ENCODE peak calls at places on chromosomes 4 and X, in six cellular contexts. One of them, this sample, is unnamed.
A peak's percentile ranks its signal among the peaks of the same experiment; 100 is the strongest.

GRCh38 chrX:1545776-1546408 is 8.9 kb upstream of the P2RY8 start:
- DNase-seq in HTR-8/SVneo: no peak
- DNase-seq in NCI-H1092: no peak
- DNase-seq in astrocyte of the spinal cord: no peak
- DNase-seq in NCI-H1930: no peak
- DNase-seq in hepatic stellate cell: no peak
- DNase-seq in this sample: no peak

GRCh38 chr4:81758865-81759264 is 287.2 kb upstream of the RASGEF1B start:
- DNase-seq in hepatic stellate cell: no peak
- DNase-seq in HTR-8/SVneo: no peak
- DNase-seq in NCI-H1930: no peak
- DNase-seq in astrocyte of the spinal cord: no peak
- DNase-seq in NCI-H1092: no peak
- DNase-seq in this sample: no peak

GRCh38 chr4:2977116-2978097 is 14.0 kb downstream of the GRK4 start:
- DNase-seq in NCI-H1092: no peak
- DNase-seq in astrocyte of the spinal cord: peak; percentile 42
- DNase-seq in hepatic stellate cell: peak; percentile 47
- DNase-seq in HTR-8/SVneo: no peak
- DNase-seq in NCI-H1930: no peak
- DNase-seq in this sample: peak; percentile 63

GRCh38 chr4:122612540-122612939 is 8.3 kb downstream of the IL21 start:
- DNase-seq in NCI-H1930: no peak
- DNase-seq in astrocyte of the spinal cord: no peak
- DNase-seq in hepatic stellate cell: no peak
- DNase-seq in NCI-H1092: no peak
- DNase-seq in HTR-8/SVneo: no peak
- DNase-seq in this sample: no peak

GRCh38 chr4:22021116-22021515 is 72.5 kb upstream of the KCNIP4 start:
- DNase-seq in NCI-H1930: no peak
- DNase-seq in hepatic stellate cell: no peak
- DNase-seq in HTR-8/SVneo: no peak
- DNase-seq in NCI-H1092: no peak
- DNase-seq in astrocyte of the spinal cord: no peak
- DNase-seq in this sample: no peak

GRCh38 chrX:150958177-150958576 is 25.0 kb upstream of the HMGB3 start:
- DNase-seq in hepatic stellate cell: no peak
- DNase-seq in astrocyte of the spinal cord: no peak
- DNase-seq in NCI-H1930: no peak
- DNase-seq in NCI-H1092: no peak
- DNase-seq in HTR-8/SVneo: no peak
- DNase-seq in this sample: no peak

GRCh38 chrX:146614693-146615524 is 194.7 kb upstream of the CXorf51B start:
- DNase-seq in HTR-8/SVneo: no peak
- DNase-seq in hepatic stellate cell: no peak
- DNase-seq in NCI-H1930: no peak
- DNase-seq in NCI-H1092: no peak
- DNase-seq in astrocyte of the spinal cord: no peak
- DNase-seq in this sample: no peak

GRCh38 chr4:88659890-88660208 is 37.8 kb downstream of the NAP1L5 start:
- DNase-seq in hepatic stellate cell: no peak
- DNase-seq in HTR-8/SVneo: no peak
- DNase-seq in NCI-H1930: no peak
- DNase-seq in NCI-H1092: no peak
- DNase-seq in astrocyte of the spinal cord: no peak
- DNase-seq in this sample: no peak

GRCh38 chr4:95061220-95061619 is 303.5 kb downstream of the BMPR1B start:
- DNase-seq in NCI-H1930: no peak
- DNase-seq in astrocyte of the spinal cord: peak; percentile 42
- DNase-seq in NCI-H1092: no peak
- DNase-seq in HTR-8/SVneo: no peak
- DNase-seq in hepatic stellate cell: no peak
- DNase-seq in this sample: no peak

GRCh38 chrX:10882484-10882883 is 228.6 kb upstream of the HCCS start:
- DNase-seq in HTR-8/SVneo: no peak
- DNase-seq in astrocyte of the spinal cord: no peak
- DNase-seq in NCI-H1930: no peak
- DNase-seq in hepatic stellate cell: no peak
- DNase-seq in NCI-H1092: no peak
- DNase-seq in this sample: no peak

GRCh38 chr4:40915318-40916217 is 165.8 kb downstream of the NSUN7 start:
- DNase-seq in NCI-H1930: no peak
- DNase-seq in HTR-8/SVneo: no peak
- DNase-seq in NCI-H1092: no peak
- DNase-seq in hepatic stellate cell: peak; percentile 31
- DNase-seq in astrocyte of the spinal cord: peak; percentile 82
- DNase-seq in this sample: peak; percentile 47

GRCh38 chrX:51837926-51838325 is 55.5 kb upstream of the MAGED1 start:
- DNase-seq in NCI-H1092: no peak
- DNase-seq in HTR-8/SVneo: no peak
- DNase-seq in hepatic stellate cell: no peak
- DNase-seq in NCI-H1930: no peak
- DNase-seq in astrocyte of the spinal cord: peak; percentile 48
- DNase-seq in this sample: peak; percentile 26

GRCh38 chr4:152667781-152668180 is 12.0 kb downstream of the TMEM154 start:
- DNase-seq in HTR-8/SVneo: no peak
- DNase-seq in NCI-H1092: no peak
- DNase-seq in NCI-H1930: no peak
- DNase-seq in astrocyte of the spinal cord: no peak
- DNase-seq in hepatic stellate cell: no peak
- DNase-seq in this sample: no peak

GRCh38 chrX:153582896-153583295 is 16.0 kb downstream of the CCNQ start:
- DNase-seq in NCI-H1930: no peak
- DNase-seq in HTR-8/SVneo: no peak
- DNase-seq in astrocyte of the spinal cord: peak; percentile 16
- DNase-seq in NCI-H1092: no peak
- DNase-seq in hepatic stellate cell: no peak
- DNase-seq in this sample: no peak

GRCh38 chrX:31570658-31571057 is 498.8 kb upstream of the FTHL17 start:
- DNase-seq in HTR-8/SVneo: no peak
- DNase-seq in hepatic stellate cell: no peak
- DNase-seq in NCI-H1092: no peak
- DNase-seq in NCI-H1930: peak; percentile 2
- DNase-seq in astrocyte of the spinal cord: no peak
- DNase-seq in this sample: no peak

GRCh38 chr4:24373662-24374061 is 210.7 kb downstream of the DHX15 start:
- DNase-seq in astrocyte of the spinal cord: no peak
- DNase-seq in NCI-H1930: no peak
- DNase-seq in hepatic stellate cell: no peak
- DNase-seq in NCI-H1092: no peak
- DNase-seq in HTR-8/SVneo: no peak
- DNase-seq in this sample: no peak

This sample was measured in brain microvascular endothelial cell.